ENCODE peak calls at places on chromosomes 16 and 17, in six cellular contexts. T, K, P, M, X and S are unnamed samples.

GRCh38 chr16:57708168-57708567 is 13.6 kb downstream of the DRC7 start:
- DNase-seq in T (no peak), K (no peak), P (no peak), M (no peak), X (no peak), S (no peak)

GRCh38 chr16:6753553-6753952 is 579.1 kb upstream of the RBFOX1 start:
- DNase-seq in T (no peak), K (no peak), P (no peak), M (no peak), X (no peak), S (no peak)

GRCh38 chr16:50360033-50360778 is 8.6 kb downstream of the BRD7 start:
- DNase-seq in T (no peak), K (no peak), P (no peak), M (no peak), X (no peak), S (no peak)

GRCh38 chr16:66091462-66091861 is 275.0 kb upstream of the CDH5 start:
- DNase-seq in T (no peak), K (no peak), P (no peak), M (no peak), X (peak; percentile 58), S (no peak)

GRCh38 chr17:48901241-48901640 is 7.0 kb upstream of the UBE2Z start:
- DNase-seq in T (no peak), K (no peak), P (no peak), M (no peak), X (no peak), S (no peak)

GRCh38 chr17:57871155-57871554 is 21.3 kb upstream of the MRPS23 start:
- DNase-seq in T (no peak), K (no peak), P (no peak), M (no peak), X (no peak), S (no peak)

GRCh38 chr16:54867302-54867832 is 63.3 kb upstream of the IRX5 start:
- DNase-seq in T (no peak), K (no peak), P (no peak), M (no peak), X (no peak), S (no peak)

GRCh38 chr17:68640601-68641000 is 39.4 kb upstream of the FAM20A start:
- DNase-seq in T (no peak), K (no peak), P (no peak), M (no peak), X (peak; percentile 5), S (no peak)

GRCh38 chr16:26963109-26963508 is 103.6 kb upstream of the C16orf82 start:
- DNase-seq in T (no peak), K (peak; percentile 12), P (no peak), M (no peak), X (peak; percentile 22), S (no peak)

GRCh38 chr16:12255919-12256665 is 279.6 kb downstream of the SNX29 start:
- DNase-seq in T (no peak), K (no peak), P (no peak), M (no peak), X (no peak), S (no peak)

GRCh38 chr16:85173981-85174751 is 61.9 kb upstream of the CIBAR2 start:
- DNase-seq in T (no peak), K (peak; percentile 57), P (no peak), M (no peak), X (peak; percentile 75), S (peak; percentile 24)

GRCh38 chr17:62674841-62675240 is 47.4 kb downstream of the MRC2 start:
- DNase-seq in T (no peak), K (no peak), P (no peak), M (no peak), X (no peak), S (no peak)

GRCh38 chr17:15274017-15274416 is 8.9 kb upstream of the PMP22 start:
- DNase-seq in T (no peak), K (no peak), P (no peak), M (no peak), X (no peak), S (no peak)

GRCh38 chr17:4808378-4808767 is 1.4 kb downstream of the PLD2 start:
- DNase-seq in T (peak; percentile 73), K (no peak), P (peak; percentile 50), M (peak; percentile 71), X (peak; percentile 26), S (no peak)

GRCh38 chr16:72666267-72666666 is 381.7 kb downstream of the ZFHX3 start:
- DNase-seq in T (no peak), K (no peak), P (no peak), M (no peak), X (peak; percentile 31), S (no peak)

GRCh38 chr17:74637265-74637664 is 13.7 kb upstream of the CD300E start:
- DNase-seq in T (no peak), K (no peak), P (no peak), M (peak; percentile 37), X (no peak), S (no peak)

GRCh38 chr16:14007460-14007859 is 63.7 kb upstream of the MRTFB start:
- DNase-seq in T (no peak), K (peak; percentile 43), P (no peak), M (no peak), X (peak; percentile 87), S (no peak)

GRCh38 chr17:57881143-57881542 is 31.3 kb upstream of the MRPS23 start:
- DNase-seq in T (peak; percentile 10), K (no peak), P (no peak), M (no peak), X (peak; percentile 85), S (no peak)

GRCh38 chr16:25823891-25824290 is 132.1 kb downstream of the HS3ST4 start:
- DNase-seq in T (no peak), K (no peak), P (no peak), M (peak; percentile 63), X (no peak), S (no peak)

GRCh38 chr16:73846292-73846849 is 450.2 kb upstream of the PSMD7 start:
- DNase-seq in T (no peak), K (no peak), P (no peak), M (no peak), X (peak; percentile 18), S (no peak)

GRCh38 chr17:6120351-6120750 is 50.2 kb downstream of the WSCD1 start:
- DNase-seq in T (no peak), K (no peak), P (no peak), M (no peak), X (no peak), S (no peak)

GRCh38 chr16:86563489-86564345 is 2.9 kb upstream of the FOXC2 start:
- DNase-seq in T (peak; percentile 80), K (peak; percentile 86), P (peak; percentile 89), M (peak; percentile 89), X (peak; percentile 93), S (no peak)

GRCh38 chr17:70523407-70523806 is 354.1 kb downstream of the KCNJ2 start:
- DNase-seq in T (no peak), K (no peak), P (no peak), M (no peak), X (no peak), S (no peak)

GRCh38 chr17:39831588-39831987 is 32.5 kb downstream of the IKZF3 start:
- DNase-seq in T (no peak), K (no peak), P (no peak), M (no peak), X (no peak), S (no peak)

GRCh38 chr16:72877374-72878028 is 170.4 kb downstream of the ZFHX3 start:
- DNase-seq in T (no peak), K (peak; percentile 75), P (no peak), M (no peak), X (peak; percentile 69), S (no peak)

GRCh38 chr17:75242461-75243042 is 18.9 kb downstream of the GGA3 start:
- DNase-seq in T (no peak), K (no peak), P (no peak), M (no peak), X (no peak), S (no peak)

GRCh38 chr16:9311303-9311954 is 220.0 kb downstream of the HAPSTR1 start:
- DNase-seq in T (no peak), K (no peak), P (no peak), M (no peak), X (no peak), S (no peak)

GRCh38 chr16:31094088-31094423 is 541 bp downstream of the VKORC1 start:
- DNase-seq in T (no peak), K (no peak), P (no peak), M (no peak), X (no peak), S (no peak)

GRCh38 chr17:35846055-35846809 is 22.5 kb downstream of the HEATR9 start:
- DNase-seq in T (no peak), K (no peak), P (no peak), M (no peak), X (no peak), S (no peak)

GRCh38 chr16:31528726-31529397 is 1.2 kb downstream of the AHSP start:
- DNase-seq in T (no peak), K (no peak), P (no peak), M (no peak), X (no peak), S (no peak)

GRCh38 chr16:88484505-88485365 is 31.7 kb downstream of the ZFPM1 start:
- DNase-seq in T (no peak), K (no peak), P (no peak), M (no peak), X (no peak), S (no peak)

GRCh38 chr17:79192503-79193500 is 118.2 kb downstream of the ENGASE start:
- DNase-seq in T (peak; percentile 48), K (no peak), P (no peak), M (no peak), X (peak; percentile 12), S (no peak)
- TF ChIP-seq CTCF in T (no peak), K (no peak), P (no peak), M (no peak), X (no peak), S (no peak)

GRCh38 chr17:78425429-78425828 is 47.0 kb downstream of the PGS1 start:
- DNase-seq in T (no peak), K (no peak), P (no peak), M (peak; percentile 82), X (no peak), S (no peak)
- TF ChIP-seq CTCF in T (no peak), K (no peak), P (no peak), M (no peak), X (no peak), S (no peak)

GRCh38 chr16:70703041-70703834 is 17.4 kb upstream of the MTSS2 start:
- DNase-seq in T (peak; percentile 58), K (no peak), P (no peak), M (no peak), X (peak; percentile 94), S (no peak)
- TF ChIP-seq CTCF in T (peak; percentile 41), K (no peak), P (peak; percentile 41), M (peak; percentile 28), X (peak; percentile 41), S (no peak)

GRCh38 chr17:17870292-17870691 is 33.5 kb upstream of the SREBF1 start:
- DNase-seq in T (no peak), K (no peak), P (no peak), M (no peak), X (no peak), S (no peak)
- TF ChIP-seq CTCF in T (no peak), K (peak; percentile 21), P (no peak), M (no peak), X (no peak), S (no peak)

DNA sequence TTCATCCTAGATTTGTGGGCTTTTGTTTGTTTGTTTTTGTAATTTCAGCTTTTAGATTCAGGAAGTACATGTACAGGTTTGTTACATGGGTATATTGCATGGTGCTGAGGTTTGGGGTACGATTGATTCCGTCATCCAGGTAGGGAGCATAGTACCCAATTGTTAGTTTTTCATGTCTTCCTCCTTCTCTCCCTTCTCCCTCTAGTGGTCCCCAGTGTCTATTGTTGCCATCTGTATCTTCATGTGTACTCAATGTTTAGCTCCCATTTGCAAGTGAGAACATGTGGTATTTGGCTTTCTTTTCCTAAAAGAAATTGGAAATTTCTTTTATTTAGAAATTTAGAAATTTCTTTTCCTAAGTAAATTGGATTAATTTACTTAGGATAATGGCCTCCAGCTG is 37.1 kb upstream of the BCAS3 start:
- DNase-seq in T (no peak), K (peak; percentile 49), P (no peak), M (no peak), X (peak; percentile 32), S (no peak)
- TF ChIP-seq CTCF in T (peak; percentile 16), K (peak; percentile 40), P (no peak), M (peak; percentile 17), X (peak; percentile 48), S (peak; percentile 42)